ENCODE peak calls at places on chromosomes 6 and 20, in seven cellular contexts. Y, L, G, T, V, M and A are unnamed samples.

GRCh38 chr6:18262812-18263560 is 1.3 kb downstream of the DEK start:
- DNase-seq in Y (no peak), L (no peak), G (no peak), T (peak), V (no peak), M (no peak), A (no peak)

GRCh38 chr6:81787313-81788068 is 35.0 kb upstream of the TENT5A start:
- DNase-seq in Y (no peak), L (no peak), G (no peak), T (no peak), V (no peak), M (no peak), A (no peak)

GRCh38 chr6:7631466-7631865 is 41.5 kb downstream of the SNRNP48 start:
- DNase-seq in Y (no peak), L (no peak), G (no peak), T (no peak), V (no peak), M (no peak), A (no peak)

GRCh38 chr6:43936476-43936875 is 166.5 kb downstream of the VEGFA start:
- DNase-seq in Y (peak), L (no peak), G (no peak), T (peak), V (no peak), M (peak), A (no peak)

GRCh38 chr6:111565316-111566221 is 40.1 kb downstream of the TRAF3IP2 start:
- DNase-seq in Y (no peak), L (no peak), G (no peak), T (peak), V (no peak), M (peak), A (no peak)

GRCh38 chr20:37926612-37927011 is 23.7 kb downstream of the VSTM2L start:
- DNase-seq in Y (no peak), L (no peak), G (no peak), T (no peak), V (no peak), M (no peak), A (no peak)

GRCh38 chr20:11057624-11058023 is 383.8 kb upstream of the JAG1 start:
- DNase-seq in Y (no peak), L (no peak), G (no peak), T (no peak), V (no peak), M (no peak), A (no peak)

GRCh38 chr6:170329321-170329720 is 22.8 kb downstream of the FAM120B start:
- DNase-seq in Y (no peak), L (no peak), G (no peak), T (no peak), V (no peak), M (no peak), A (no peak)

GRCh38 chr6:121726596-121726995 is 291.1 kb downstream of the GJA1 start:
- DNase-seq in Y (no peak), L (no peak), G (no peak), T (no peak), V (no peak), M (no peak), A (no peak)

GRCh38 chr6:82893889-82894652 is 171.6 kb downstream of the UBE3D start:
- DNase-seq in Y (no peak), L (no peak), G (no peak), T (peak), V (no peak), M (no peak), A (no peak)

GRCh38 chr20:63265891-63266515 is 6.6 kb upstream of the ARFGAP1 start:
- DNase-seq in Y (no peak), L (no peak), G (no peak), T (no peak), V (no peak), M (no peak), A (no peak)

GRCh38 chr20:46171476-46171875 is 53.4 kb downstream of the CD40 start:
- DNase-seq in Y (no peak), L (no peak), G (no peak), T (no peak), V (no peak), M (no peak), A (no peak)

GRCh38 chr6:113184291-113184690 is 672.9 kb upstream of the MARCKS start:
- DNase-seq in Y (no peak), L (no peak), G (no peak), T (no peak), V (no peak), M (no peak), A (no peak)

GRCh38 chr20:49889943-49890650 is 25.2 kb downstream of the SPATA2 start:
- DNase-seq in Y (no peak), L (no peak), G (no peak), T (no peak), V (no peak), M (no peak), A (no peak)

GRCh38 chr6:37709250-37709931 is 11.7 kb upstream of the MDGA1 start:
- DNase-seq in Y (no peak), L (no peak), G (no peak), T (no peak), V (no peak), M (no peak), A (no peak)

GRCh38 chr6:12150812-12151432 is 138.8 kb downstream of the HIVEP1 start:
- DNase-seq in Y (no peak), L (peak), G (peak), T (peak), V (no peak), M (peak), A (peak)

GRCh38 chr20:49278817-49279676 is 1.2 kb upstream of the ZNFX1 start:
- DNase-seq in Y (no peak), L (no peak), G (peak), T (peak), V (no peak), M (no peak), A (peak)

GRCh38 chr6:154457881-154458284 is 52.6 kb downstream of the CNKSR3 start:
- DNase-seq in Y (no peak), L (no peak), G (no peak), T (no peak), V (no peak), M (no peak), A (no peak)

GRCh38 chr6:140052757-140053729 is 678.6 kb upstream of the CITED2 start:
- DNase-seq in Y (peak), L (no peak), G (peak), T (peak), V (no peak), M (no peak), A (no peak)

GRCh38 chr20:47360489-47361267 is 4.2 kb upstream of the ZMYND8 start:
- DNase-seq in Y (peak), L (peak), G (peak), T (peak), V (no peak), M (peak), A (peak)

GRCh38 chr6:13522639-13523038 is 35.2 kb upstream of the GFOD1 start:
- DNase-seq in Y (no peak), L (no peak), G (no peak), T (no peak), V (no peak), M (no peak), A (no peak)

GRCh38 chr6:109303149-109303548 is 79.1 kb downstream of the CD164 start:
- DNase-seq in Y (no peak), L (no peak), G (no peak), T (no peak), V (no peak), M (no peak), A (no peak)

GRCh38 chr6:160972111-160972510 is 19.5 kb upstream of the MAP3K4 start:
- DNase-seq in Y (no peak), L (no peak), G (no peak), T (no peak), V (no peak), M (no peak), A (no peak)

GRCh38 chr6:106975699-106976032 is 1.1 kb upstream of the CD24 start:
- DNase-seq in Y (no peak), L (no peak), G (no peak), T (peak), V (no peak), M (no peak), A (no peak)